ENCODE peak calls at places on chromosome 9, in ten cellular contexts. C is GM20000; W is GM03348; E is colonic mucosa; M is NCI-H146; G is NCI-H774; R is stimulated activated CD4-positive, alpha-beta T cell treated with anti-CD3 and anti-CD28 coated beads, Interleukin-4, amount 100 ng/mL, for 4 hours; F is tibial artery; V is cardiac muscle cell; A is fibroblast of mammary gland. X is an unnamed sample.

GRCh38 chr9:134650431-134651190 is 9.0 kb downstream of the COL5A1 start:
- DNase-seq in C (no peak), W (no peak), E (no peak), M (no peak), G (no peak), R (no peak), F (peak; percentile 61), V (no peak), A (no peak), X (no peak)

GRCh38 chr9:121157939-121158338 is 43.7 kb downstream of the RAB14 start:
- DNase-seq in C (no peak), W (no peak), E (no peak), M (no peak), G (no peak), R (no peak), F (no peak), V (no peak), A (no peak), X (no peak)

GRCh38 chr9:101536938-101537337 is 3.3 kb downstream of the RNF20 start:
- DNase-seq in C (no peak), W (peak; percentile 7), E (no peak), M (no peak), G (no peak), R (no peak), F (no peak), V (peak; percentile 53), A (peak; percentile 47), X (no peak)

GRCh38 chr9:33468797-33469621 is 4.7 kb downstream of the NOL6 start:
- DNase-seq in C (no peak), W (no peak), E (no peak), M (no peak), G (no peak), R (no peak), F (peak; percentile 50), V (no peak), A (no peak), X (no peak)

GRCh38 chr9:81984911-81985310 is 3.7 kb upstream of the SPATA31D1 start:
- DNase-seq in C (no peak), W (no peak), E (no peak), M (no peak), G (no peak), R (no peak), F (no peak), V (no peak), A (peak; percentile 52), X (no peak)

GRCh38 chr9:128863647-128864046 is 18.1 kb downstream of the KYAT1 start:
- DNase-seq in C (peak; percentile 84), W (peak; percentile 87), E (peak; percentile 77), M (peak; percentile 24), G (peak; percentile 53), R (peak; percentile 73), F (peak; percentile 84), V (peak; percentile 69), A (peak; percentile 52), X (peak; percentile 34)

GRCh38 chr9:136890661-136891060 is 4.3 kb downstream of the TRAF2 start:
- DNase-seq in C (no peak), W (no peak), E (no peak), M (no peak), G (no peak), R (no peak), F (no peak), V (no peak), A (no peak), X (no peak)

GRCh38 chr9:72843525-72844439 is 109.1 kb downstream of the ALDH1A1 start:
- DNase-seq in C (no peak), W (no peak), E (no peak), M (no peak), G (no peak), R (no peak), F (no peak), V (peak; percentile 33), A (no peak), X (no peak)

GRCh38 chr9:130030821-130031481 is 12.0 kb downstream of the FNBP1 start:
- DNase-seq in C (no peak), W (no peak), E (no peak), M (no peak), G (no peak), R (no peak), F (no peak), V (no peak), A (no peak), X (no peak)

GRCh38 chr9:4572184-4572826 is 82.0 kb downstream of the SLC1A1 start:
- DNase-seq in C (no peak), W (no peak), E (no peak), M (no peak), G (no peak), R (no peak), F (no peak), V (no peak), A (no peak), X (no peak)

GRCh38 chr9:105173306-105173705 is 71.1 kb upstream of the SLC44A1 start:
- DNase-seq in C (no peak), W (no peak), E (no peak), M (peak; percentile 15), G (peak; percentile 25), R (no peak), F (no peak), V (no peak), A (no peak), X (no peak)

GRCh38 chr9:34991833-34992375 is 2.4 kb downstream of the DNAJB5 start:
- DNase-seq in C (no peak), W (no peak), E (no peak), M (peak; percentile 21), G (no peak), R (peak; percentile 36), F (peak; percentile 91), V (peak; percentile 27), A (no peak), X (no peak)

X was measured in GM12864.